ENCODE peak calls at places on chromosomes 12 and 14, in seven cellular contexts. One of them, this sample, is unnamed.

GRCh38 chr12:31906581-31907286 is 52.5 kb upstream of the RESF1 start:
- DNase-seq in B cell: peak
- DNase-seq in sciatic nerve: no peak
- DNase-seq in left ventricle myocardium superior: no peak
- DNase-seq in LoVo: no peak
- DNase-seq in stimulated activated effector memory CD8-positive, alpha-beta T cell treated with anti-CD3 and anti-CD28 coated beads, Interleukin-12 subunit alpha, Interleukin-12 subunit beta, amount 100 ng/mL, for 72 hours: no peak
- DNase-seq in naive thymus-derived CD8-positive, alpha-beta T cell: no peak
- DNase-seq in this sample: peak

GRCh38 chr12:42299392-42300308 is 26.2 kb downstream of the ZCRB1 start:
- DNase-seq in B cell: no peak
- DNase-seq in sciatic nerve: no peak
- DNase-seq in left ventricle myocardium superior: no peak
- DNase-seq in LoVo: no peak
- DNase-seq in stimulated activated effector memory CD8-positive, alpha-beta T cell treated with anti-CD3 and anti-CD28 coated beads, Interleukin-12 subunit alpha, Interleukin-12 subunit beta, amount 100 ng/mL, for 72 hours: peak
- DNase-seq in naive thymus-derived CD8-positive, alpha-beta T cell: no peak
- DNase-seq in this sample: no peak

GRCh38 chr12:103852498-103852992 is 11.5 kb upstream of the NT5DC3 start:
- DNase-seq in B cell: no peak
- DNase-seq in sciatic nerve: no peak
- DNase-seq in left ventricle myocardium superior: no peak
- DNase-seq in LoVo: no peak
- DNase-seq in stimulated activated effector memory CD8-positive, alpha-beta T cell treated with anti-CD3 and anti-CD28 coated beads, Interleukin-12 subunit alpha, Interleukin-12 subunit beta, amount 100 ng/mL, for 72 hours: no peak
- DNase-seq in naive thymus-derived CD8-positive, alpha-beta T cell: no peak
- DNase-seq in this sample: no peak

GRCh38 chr12:109289004-109289403 is 20.1 kb downstream of the FOXN4 start:
- DNase-seq in B cell: no peak
- DNase-seq in sciatic nerve: no peak
- DNase-seq in left ventricle myocardium superior: no peak
- DNase-seq in LoVo: no peak
- DNase-seq in stimulated activated effector memory CD8-positive, alpha-beta T cell treated with anti-CD3 and anti-CD28 coated beads, Interleukin-12 subunit alpha, Interleukin-12 subunit beta, amount 100 ng/mL, for 72 hours: no peak
- DNase-seq in naive thymus-derived CD8-positive, alpha-beta T cell: no peak
- DNase-seq in this sample: no peak

GRCh38 chr12:124411953-124412645 is 117.2 kb downstream of the RFLNA start:
- DNase-seq in B cell: no peak
- DNase-seq in sciatic nerve: no peak
- DNase-seq in left ventricle myocardium superior: no peak
- DNase-seq in LoVo: no peak
- DNase-seq in stimulated activated effector memory CD8-positive, alpha-beta T cell treated with anti-CD3 and anti-CD28 coated beads, Interleukin-12 subunit alpha, Interleukin-12 subunit beta, amount 100 ng/mL, for 72 hours: no peak
- DNase-seq in naive thymus-derived CD8-positive, alpha-beta T cell: no peak
- DNase-seq in this sample: no peak

GRCh38 chr12:75939016-75939642 is 92.4 kb downstream of the PHLDA1 start:
- DNase-seq in B cell: no peak
- DNase-seq in sciatic nerve: no peak
- DNase-seq in left ventricle myocardium superior: no peak
- DNase-seq in LoVo: no peak
- DNase-seq in stimulated activated effector memory CD8-positive, alpha-beta T cell treated with anti-CD3 and anti-CD28 coated beads, Interleukin-12 subunit alpha, Interleukin-12 subunit beta, amount 100 ng/mL, for 72 hours: no peak
- DNase-seq in naive thymus-derived CD8-positive, alpha-beta T cell: no peak
- DNase-seq in this sample: no peak

GRCh38 chr12:52082668-52082987 is 3.1 kb downstream of the SMIM41 start:
- DNase-seq in B cell: no peak
- DNase-seq in sciatic nerve: no peak
- DNase-seq in left ventricle myocardium superior: no peak
- DNase-seq in LoVo: no peak
- DNase-seq in stimulated activated effector memory CD8-positive, alpha-beta T cell treated with anti-CD3 and anti-CD28 coated beads, Interleukin-12 subunit alpha, Interleukin-12 subunit beta, amount 100 ng/mL, for 72 hours: no peak
- DNase-seq in naive thymus-derived CD8-positive, alpha-beta T cell: no peak
- DNase-seq in this sample: no peak

GRCh38 chr12:87820524-87821194 is 208.5 kb downstream of the C12orf50 start:
- DNase-seq in B cell: no peak
- DNase-seq in sciatic nerve: no peak
- DNase-seq in left ventricle myocardium superior: no peak
- DNase-seq in LoVo: peak
- DNase-seq in stimulated activated effector memory CD8-positive, alpha-beta T cell treated with anti-CD3 and anti-CD28 coated beads, Interleukin-12 subunit alpha, Interleukin-12 subunit beta, amount 100 ng/mL, for 72 hours: no peak
- DNase-seq in naive thymus-derived CD8-positive, alpha-beta T cell: no peak
- DNase-seq in this sample: no peak

GRCh38 chr12:60935981-60936761 is 1324.0 kb upstream of the USP15 start:
- DNase-seq in B cell: no peak
- DNase-seq in sciatic nerve: no peak
- DNase-seq in left ventricle myocardium superior: no peak
- DNase-seq in LoVo: no peak
- DNase-seq in stimulated activated effector memory CD8-positive, alpha-beta T cell treated with anti-CD3 and anti-CD28 coated beads, Interleukin-12 subunit alpha, Interleukin-12 subunit beta, amount 100 ng/mL, for 72 hours: no peak
- DNase-seq in naive thymus-derived CD8-positive, alpha-beta T cell: no peak
- DNase-seq in this sample: no peak

GRCh38 chr12:92356405-92356804 is 210.8 kb upstream of the BTG1 start:
- DNase-seq in B cell: no peak
- DNase-seq in sciatic nerve: no peak
- DNase-seq in left ventricle myocardium superior: no peak
- DNase-seq in LoVo: no peak
- DNase-seq in stimulated activated effector memory CD8-positive, alpha-beta T cell treated with anti-CD3 and anti-CD28 coated beads, Interleukin-12 subunit alpha, Interleukin-12 subunit beta, amount 100 ng/mL, for 72 hours: no peak
- DNase-seq in naive thymus-derived CD8-positive, alpha-beta T cell: no peak
- DNase-seq in this sample: no peak

GRCh38 chr12:123905319-123905925 is 67.2 kb downstream of the CCDC92 start:
- DNase-seq in B cell: peak
- DNase-seq in sciatic nerve: peak
- DNase-seq in left ventricle myocardium superior: no peak
- DNase-seq in LoVo: peak
- DNase-seq in stimulated activated effector memory CD8-positive, alpha-beta T cell treated with anti-CD3 and anti-CD28 coated beads, Interleukin-12 subunit alpha, Interleukin-12 subunit beta, amount 100 ng/mL, for 72 hours: peak
- DNase-seq in naive thymus-derived CD8-positive, alpha-beta T cell: peak
- DNase-seq in this sample: peak

GRCh38 chr12:54616933-54617535 is 17.7 kb downstream of the LACRT start:
- DNase-seq in B cell: no peak
- DNase-seq in sciatic nerve: no peak
- DNase-seq in left ventricle myocardium superior: no peak
- DNase-seq in LoVo: no peak
- DNase-seq in stimulated activated effector memory CD8-positive, alpha-beta T cell treated with anti-CD3 and anti-CD28 coated beads, Interleukin-12 subunit alpha, Interleukin-12 subunit beta, amount 100 ng/mL, for 72 hours: no peak
- DNase-seq in naive thymus-derived CD8-positive, alpha-beta T cell: no peak
- DNase-seq in this sample: no peak

GRCh38 chr12:48013287-48013686 is 9.0 kb upstream of the COL2A1 start:
- DNase-seq in B cell: no peak
- DNase-seq in sciatic nerve: no peak
- DNase-seq in left ventricle myocardium superior: no peak
- DNase-seq in LoVo: no peak
- DNase-seq in stimulated activated effector memory CD8-positive, alpha-beta T cell treated with anti-CD3 and anti-CD28 coated beads, Interleukin-12 subunit alpha, Interleukin-12 subunit beta, amount 100 ng/mL, for 72 hours: no peak
- DNase-seq in naive thymus-derived CD8-positive, alpha-beta T cell: no peak
- DNase-seq in this sample: no peak

GRCh38 chr14:95519699-95520098 is 3.2 kb upstream of the SYNE3 start:
- DNase-seq in B cell: peak
- DNase-seq in sciatic nerve: peak
- DNase-seq in left ventricle myocardium superior: peak
- DNase-seq in LoVo: peak
- DNase-seq in stimulated activated effector memory CD8-positive, alpha-beta T cell treated with anti-CD3 and anti-CD28 coated beads, Interleukin-12 subunit alpha, Interleukin-12 subunit beta, amount 100 ng/mL, for 72 hours: no peak
- DNase-seq in naive thymus-derived CD8-positive, alpha-beta T cell: peak
- DNase-seq in this sample: no peak

GRCh38 chr12:57772429-57773322 is at the start of gene EEF1AKMT3:
- DNase-seq in B cell: no peak
- DNase-seq in sciatic nerve: peak
- DNase-seq in left ventricle myocardium superior: peak
- DNase-seq in LoVo: peak
- DNase-seq in stimulated activated effector memory CD8-positive, alpha-beta T cell treated with anti-CD3 and anti-CD28 coated beads, Interleukin-12 subunit alpha, Interleukin-12 subunit beta, amount 100 ng/mL, for 72 hours: no peak
- DNase-seq in naive thymus-derived CD8-positive, alpha-beta T cell: no peak
- DNase-seq in this sample: peak

GRCh38 chr14:60736494-60736893 is 1.9 kb downstream of the MNAT1 start:
- DNase-seq in B cell: no peak
- DNase-seq in sciatic nerve: no peak
- DNase-seq in left ventricle myocardium superior: no peak
- DNase-seq in LoVo: no peak
- DNase-seq in stimulated activated effector memory CD8-positive, alpha-beta T cell treated with anti-CD3 and anti-CD28 coated beads, Interleukin-12 subunit alpha, Interleukin-12 subunit beta, amount 100 ng/mL, for 72 hours: no peak
- DNase-seq in naive thymus-derived CD8-positive, alpha-beta T cell: no peak
- DNase-seq in this sample: no peak

GRCh38 chr14:59041308-59041707 is 147.2 kb upstream of the DAAM1 start:
- DNase-seq in B cell: no peak
- DNase-seq in sciatic nerve: no peak
- DNase-seq in left ventricle myocardium superior: no peak
- DNase-seq in LoVo: no peak
- DNase-seq in stimulated activated effector memory CD8-positive, alpha-beta T cell treated with anti-CD3 and anti-CD28 coated beads, Interleukin-12 subunit alpha, Interleukin-12 subunit beta, amount 100 ng/mL, for 72 hours: no peak
- DNase-seq in naive thymus-derived CD8-positive, alpha-beta T cell: no peak
- DNase-seq in this sample: no peak

GRCh38 chr14:22524784-22525161 is 64.3 kb downstream of the DAD1 start:
- DNase-seq in B cell: no peak
- DNase-seq in sciatic nerve: no peak
- DNase-seq in left ventricle myocardium superior: no peak
- DNase-seq in LoVo: no peak
- DNase-seq in stimulated activated effector memory CD8-positive, alpha-beta T cell treated with anti-CD3 and anti-CD28 coated beads, Interleukin-12 subunit alpha, Interleukin-12 subunit beta, amount 100 ng/mL, for 72 hours: no peak
- DNase-seq in naive thymus-derived CD8-positive, alpha-beta T cell: no peak
- DNase-seq in this sample: no peak

GRCh38 chr12:53048780-53049401 is 974 bp upstream of the TNS2 start:
- DNase-seq in B cell: no peak
- DNase-seq in sciatic nerve: peak
- DNase-seq in left ventricle myocardium superior: peak
- DNase-seq in LoVo: no peak
- DNase-seq in stimulated activated effector memory CD8-positive, alpha-beta T cell treated with anti-CD3 and anti-CD28 coated beads, Interleukin-12 subunit alpha, Interleukin-12 subunit beta, amount 100 ng/mL, for 72 hours: no peak
- DNase-seq in naive thymus-derived CD8-positive, alpha-beta T cell: no peak
- DNase-seq in this sample: peak

GRCh38 chr12:104605685-104606084 is 148.9 kb downstream of the CHST11 start:
- DNase-seq in B cell: no peak
- DNase-seq in sciatic nerve: peak
- DNase-seq in left ventricle myocardium superior: peak
- DNase-seq in LoVo: no peak
- DNase-seq in stimulated activated effector memory CD8-positive, alpha-beta T cell treated with anti-CD3 and anti-CD28 coated beads, Interleukin-12 subunit alpha, Interleukin-12 subunit beta, amount 100 ng/mL, for 72 hours: no peak
- DNase-seq in naive thymus-derived CD8-positive, alpha-beta T cell: no peak
- DNase-seq in this sample: no peak

GRCh38 chr14:69077841-69078240 is 75.1 kb downstream of the DCAF5 start:
- DNase-seq in B cell: no peak
- DNase-seq in sciatic nerve: no peak
- DNase-seq in left ventricle myocardium superior: no peak
- DNase-seq in LoVo: no peak
- DNase-seq in stimulated activated effector memory CD8-positive, alpha-beta T cell treated with anti-CD3 and anti-CD28 coated beads, Interleukin-12 subunit alpha, Interleukin-12 subunit beta, amount 100 ng/mL, for 72 hours: no peak
- DNase-seq in naive thymus-derived CD8-positive, alpha-beta T cell: no peak
- DNase-seq in this sample: peak

GRCh38 chr14:64766430-64767151 is 62.4 kb downstream of the PLEKHG3 start:
- DNase-seq in B cell: no peak
- DNase-seq in sciatic nerve: no peak
- DNase-seq in left ventricle myocardium superior: no peak
- DNase-seq in LoVo: no peak
- DNase-seq in stimulated activated effector memory CD8-positive, alpha-beta T cell treated with anti-CD3 and anti-CD28 coated beads, Interleukin-12 subunit alpha, Interleukin-12 subunit beta, amount 100 ng/mL, for 72 hours: no peak
- DNase-seq in naive thymus-derived CD8-positive, alpha-beta T cell: no peak
- DNase-seq in this sample: no peak

GRCh38 chr12:29163146-29163545 is 14.1 kb downstream of the FAR2 start:
- DNase-seq in B cell: no peak
- DNase-seq in sciatic nerve: no peak
- DNase-seq in left ventricle myocardium superior: no peak
- DNase-seq in LoVo: no peak
- DNase-seq in stimulated activated effector memory CD8-positive, alpha-beta T cell treated with anti-CD3 and anti-CD28 coated beads, Interleukin-12 subunit alpha, Interleukin-12 subunit beta, amount 100 ng/mL, for 72 hours: no peak
- DNase-seq in naive thymus-derived CD8-positive, alpha-beta T cell: no peak
- DNase-seq in this sample: no peak

GRCh38 chr12:124177276-124177950 is 117.5 kb upstream of the RFLNA start:
- DNase-seq in B cell: no peak
- DNase-seq in sciatic nerve: no peak
- DNase-seq in left ventricle myocardium superior: no peak
- DNase-seq in LoVo: no peak
- DNase-seq in stimulated activated effector memory CD8-positive, alpha-beta T cell treated with anti-CD3 and anti-CD28 coated beads, Interleukin-12 subunit alpha, Interleukin-12 subunit beta, amount 100 ng/mL, for 72 hours: no peak
- DNase-seq in naive thymus-derived CD8-positive, alpha-beta T cell: no peak
- DNase-seq in this sample: no peak

GRCh38 chr12:60209933-60210332 is 614.1 kb downstream of the SLC16A7 start:
- DNase-seq in B cell: no peak
- DNase-seq in sciatic nerve: no peak
- DNase-seq in left ventricle myocardium superior: no peak
- DNase-seq in LoVo: peak
- DNase-seq in stimulated activated effector memory CD8-positive, alpha-beta T cell treated with anti-CD3 and anti-CD28 coated beads, Interleukin-12 subunit alpha, Interleukin-12 subunit beta, amount 100 ng/mL, for 72 hours: no peak
- DNase-seq in naive thymus-derived CD8-positive, alpha-beta T cell: no peak
- DNase-seq in this sample: no peak

GRCh38 chr14:52188381-52188780 is 79.1 kb upstream of the PTGDR start:
- DNase-seq in B cell: no peak
- DNase-seq in sciatic nerve: no peak
- DNase-seq in left ventricle myocardium superior: no peak
- DNase-seq in LoVo: no peak
- DNase-seq in stimulated activated effector memory CD8-positive, alpha-beta T cell treated with anti-CD3 and anti-CD28 coated beads, Interleukin-12 subunit alpha, Interleukin-12 subunit beta, amount 100 ng/mL, for 72 hours: no peak
- DNase-seq in naive thymus-derived CD8-positive, alpha-beta T cell: no peak
- DNase-seq in this sample: no peak

GRCh38 chr12:69689638-69690037 is 9.5 kb downstream of the BEST3 start:
- DNase-seq in B cell: no peak
- DNase-seq in sciatic nerve: no peak
- DNase-seq in left ventricle myocardium superior: no peak
- DNase-seq in LoVo: no peak
- DNase-seq in stimulated activated effector memory CD8-positive, alpha-beta T cell treated with anti-CD3 and anti-CD28 coated beads, Interleukin-12 subunit alpha, Interleukin-12 subunit beta, amount 100 ng/mL, for 72 hours: no peak
- DNase-seq in naive thymus-derived CD8-positive, alpha-beta T cell: no peak
- DNase-seq in this sample: no peak

GRCh38 chr12:26176725-26177124 is 18.6 kb upstream of the SSPN start:
- DNase-seq in B cell: no peak
- DNase-seq in sciatic nerve: no peak
- DNase-seq in left ventricle myocardium superior: no peak
- DNase-seq in LoVo: peak
- DNase-seq in stimulated activated effector memory CD8-positive, alpha-beta T cell treated with anti-CD3 and anti-CD28 coated beads, Interleukin-12 subunit alpha, Interleukin-12 subunit beta, amount 100 ng/mL, for 72 hours: no peak
- DNase-seq in naive thymus-derived CD8-positive, alpha-beta T cell: no peak
- DNase-seq in this sample: no peak